ENCODE peak calls at places on chromosomes 2 and 18, in seven cellular contexts. U, P, J, Y, I, O and B are unnamed samples.

GRCh38 chr18:56314396-56314795 is 324.0 kb downstream of the TXNL1 start:
- DNase-seq in U (no peak), P (no peak), J (peak; percentile 9), Y (no peak), I (peak; percentile 18), O (no peak), B (no peak)

GRCh38 chr2:8352300-8352699 is 329.6 kb upstream of the ID2 start:
- DNase-seq in U (no peak), P (no peak), J (no peak), Y (no peak), I (peak; percentile 12), O (no peak), B (no peak)

GRCh38 chr2:129439686-129440302 is 539.7 kb upstream of the RAB6C start:
- DNase-seq in U (no peak), P (no peak), J (no peak), Y (no peak), I (no peak), O (no peak), B (no peak)

GRCh38 chr2:217402622-217403383 is 542.9 kb upstream of the TNP1 start:
- DNase-seq in U (no peak), P (peak; percentile 75), J (peak; percentile 73), Y (no peak), I (no peak), O (no peak), B (no peak)

GRCh38 chr2:196413821-196414274 is 225.7 kb upstream of the CCDC150 start:
- DNase-seq in U (no peak), P (no peak), J (no peak), Y (no peak), I (no peak), O (no peak), B (no peak)

GRCh38 chr2:18898271-18898670 is 308.9 kb upstream of the NT5C1B start:
- DNase-seq in U (no peak), P (no peak), J (no peak), Y (no peak), I (no peak), O (no peak), B (no peak)

GRCh38 chr18:6219116-6219717 is 195.5 kb downstream of the L3MBTL4 start:
- DNase-seq in U (peak; percentile 16), P (no peak), J (peak; percentile 70), Y (no peak), I (peak; percentile 73), O (no peak), B (no peak)

GRCh38 chr18:3500016-3500415 is 50.0 kb downstream of the TGIF1 start:
- DNase-seq in U (no peak), P (no peak), J (no peak), Y (no peak), I (no peak), O (no peak), B (no peak)

GRCh38 chr2:147829106-147829505 is 15.7 kb upstream of the ACVR2A start:
- DNase-seq in U (peak; percentile 53), P (no peak), J (peak; percentile 95), Y (no peak), I (peak; percentile 88), O (no peak), B (no peak)

GRCh38 chr2:23698733-23699391 is 228.1 kb downstream of the ATAD2B start:
- DNase-seq in U (no peak), P (no peak), J (peak; percentile 43), Y (no peak), I (peak; percentile 33), O (no peak), B (peak; percentile 33)

GRCh38 chr2:58539973-58540372 is 298.8 kb upstream of the FANCL start:
- DNase-seq in U (no peak), P (no peak), J (no peak), Y (no peak), I (no peak), O (no peak), B (no peak)

GRCh38 chr2:9627310-9627709 is 3.5 kb downstream of the YWHAQ start:
- DNase-seq in U (no peak), P (no peak), J (peak; percentile 48), Y (no peak), I (peak; percentile 46), O (peak; percentile 16), B (no peak)

GRCh38 chr2:119760876-119761275 is 1.2 kb downstream of the PTPN4 start:
- DNase-seq in U (no peak), P (no peak), J (peak; percentile 66), Y (no peak), I (peak; percentile 44), O (no peak), B (no peak)

GRCh38 chr2:19801367-19802087 is 100.3 kb downstream of the TTC32 start:
- DNase-seq in U (peak; percentile 98), P (no peak), J (peak; percentile 98), Y (no peak), I (peak; percentile 98), O (no peak), B (peak; percentile 80)

GRCh38 chr2:70086278-70086837 is 919 bp upstream of the PCBP1 start:
- DNase-seq in U (peak; percentile 55), P (peak; percentile 75), J (peak; percentile 93), Y (peak; percentile 60), I (peak; percentile 82), O (peak; percentile 70), B (peak; percentile 65)

GRCh38 chr2:27320958-27321543 is 1.8 kb downstream of the MPV17 start:
- DNase-seq in U (peak; percentile 99), P (no peak), J (peak; percentile 98), Y (no peak), I (peak; percentile 99), O (no peak), B (peak; percentile 94)

GRCh38 chr18:48855422-48856377 is 95.1 kb downstream of the SMAD7 start:
- DNase-seq in U (no peak), P (no peak), J (no peak), Y (no peak), I (no peak), O (no peak), B (no peak)

GRCh38 chr2:108987111-108987510 is 1.9 kb downstream of the EDAR start:
- DNase-seq in U (no peak), P (no peak), J (no peak), Y (no peak), I (no peak), O (no peak), B (no peak)

GRCh38 chr2:72115361-72116080 is 32.1 kb downstream of the CYP26B1 start:
- DNase-seq in U (peak; percentile 61), P (no peak), J (peak; percentile 82), Y (no peak), I (peak; percentile 73), O (no peak), B (peak; percentile 96)

GRCh38 chr2:194745532-194746146 is 911.4 kb upstream of the SLC39A10 start:
- DNase-seq in U (no peak), P (no peak), J (no peak), Y (no peak), I (no peak), O (no peak), B (no peak)